ENCODE peak calls at places on chromosomes 13 and 19, in seven cellular contexts. V, N, Z, O, I, D and W are unnamed samples.

GRCh38 chr13:110431851-110432294 is 124.8 kb downstream of the COL4A2 start:
- DNase-seq in O (no peak), V (no peak), D (no peak), N (no peak), Z (no peak), I (no peak), W (no peak)

GRCh38 chr13:35630551-35631275 is 154.2 kb upstream of the MAB21L1 start:
- DNase-seq in N (no peak), V (peak; percentile 75), O (peak; percentile 69), Z (peak; percentile 16), D (no peak), I (no peak), W (peak; percentile 64)

GRCh38 chr13:47033216-47033615 is 136.4 kb upstream of the HTR2A start:
- DNase-seq in Z (no peak), V (no peak), D (no peak), I (no peak), N (no peak), O (no peak), W (peak; percentile 8)

GRCh38 chr13:91312324-91312723 is 35.2 kb upstream of the MIR17HG start:
- DNase-seq in D (no peak), Z (no peak), I (no peak), V (no peak), N (no peak), O (no peak), W (no peak)

GRCh38 chr13:40666905-40667621 is 622 bp upstream of the FOXO1 start:
- DNase-seq in O (peak; percentile 85), V (peak; percentile 86), D (no peak), Z (peak; percentile 43), I (no peak), N (no peak), W (no peak)

GRCh38 chr13:99467764-99468163 is 33.5 kb upstream of the TM9SF2 start:
- DNase-seq in I (no peak), N (no peak), V (no peak), D (no peak), Z (no peak), O (no peak), W (peak; percentile 52)

GRCh38 chr13:24251525-24251924 is 57.9 kb upstream of the C1QTNF9 start:
- DNase-seq in O (no peak), I (peak; percentile 66), Z (no peak), V (no peak), N (peak; percentile 59), D (no peak), W (no peak)

GRCh38 chr19:51078104-51078503 is 4.6 kb downstream of the KLK14 start:
- DNase-seq in I (no peak), D (no peak), O (no peak), N (no peak), Z (no peak), V (no peak), W (no peak)

GRCh38 chr13:99509477-99509876 is 8.2 kb downstream of the TM9SF2 start:
- DNase-seq in Z (no peak), V (no peak), O (no peak), D (no peak), N (no peak), I (no peak), W (no peak)

GRCh38 chr19:34430738-34431625 is 2.8 kb downstream of the UBA2 start:
- DNase-seq in D (peak; percentile 14), V (peak; percentile 52), N (no peak), I (no peak), Z (peak; percentile 4), O (peak; percentile 59), W (peak; percentile 32)

GRCh38 chr13:83879431-83880171 is 2.7 kb downstream of the SLITRK1 start:
- DNase-seq in N (no peak), I (no peak), V (no peak), Z (peak; percentile 54), D (peak; percentile 63), O (no peak), W (peak; percentile 1)

GRCh38 chr19:55419624-55420236 is 12.1 kb upstream of the UBE2S start:
- DNase-seq in D (no peak), I (no peak), O (no peak), Z (no peak), V (no peak), N (no peak), W (no peak)

GRCh38 chr19:12757544-12758274 is 6.1 kb downstream of the BEST2 start:
- DNase-seq in I (no peak), Z (peak; percentile 51), V (peak; percentile 76), D (peak; percentile 38), N (peak; percentile 67), O (peak; percentile 94), W (peak; percentile 69)

GRCh38 chr19:51012661-51013190 is 6.8 kb downstream of the KLK10 start:
- DNase-seq in Z (no peak), O (no peak), I (no peak), V (no peak), N (no peak), D (no peak), W (no peak)

GRCh38 chr19:14425696-14426138 is 6.6 kb upstream of the DDX39A start:
- DNase-seq in I (no peak), Z (no peak), O (no peak), V (no peak), D (no peak), N (no peak), W (no peak)

GRCh38 chr19:55050749-55051532 is 12.0 kb downstream of the RDH13 start:
- DNase-seq in O (no peak), Z (no peak), D (no peak), V (no peak), I (no peak), N (no peak), W (no peak)

GRCh38 chr19:38888876-38889275 is 10.5 kb downstream of the SIRT2 start:
- DNase-seq in O (peak; percentile 13), I (no peak), N (no peak), D (no peak), Z (no peak), V (no peak), W (no peak)

GRCh38 chr13:113820813-113821651 is 42.8 kb downstream of the GAS6 start:
- DNase-seq in I (no peak), N (no peak), V (no peak), O (no peak), Z (peak; percentile 78), D (peak; percentile 73), W (peak; percentile 99)

GRCh38 chr13:80742027-80742426 is 401.1 kb upstream of the SPRY2 start:
- DNase-seq in V (no peak), N (no peak), I (no peak), D (no peak), Z (no peak), O (no peak), W (no peak)

GRCh38 chr13:83691966-83692365 is 190.3 kb downstream of the SLITRK1 start:
- DNase-seq in O (no peak), N (no peak), Z (no peak), I (no peak), D (no peak), V (no peak), W (peak; percentile 17)

GRCh38 chr19:31427857-31428256 is 78.6 kb upstream of the TSHZ3 start:
- DNase-seq in V (no peak), I (no peak), N (no peak), D (no peak), Z (no peak), O (no peak), W (no peak)

GRCh38 chr13:47146136-47146535 is 249.3 kb upstream of the HTR2A start:
- DNase-seq in N (no peak), D (no peak), O (no peak), V (no peak), I (no peak), Z (no peak), W (peak; percentile 38)

GRCh38 chr13:90683711-90684131 is 663.8 kb upstream of the MIR17HG start:
- DNase-seq in V (no peak), Z (no peak), O (no peak), I (no peak), N (no peak), D (no peak), W (no peak)

GRCh38 chr13:47044842-47045241 is 148.0 kb upstream of the HTR2A start:
- DNase-seq in V (no peak), D (no peak), O (no peak), N (no peak), Z (no peak), I (no peak), W (no peak)

GRCh38 chr13:47298506-47298905 is 401.7 kb upstream of the HTR2A start:
- DNase-seq in D (no peak), O (no peak), I (no peak), V (no peak), Z (no peak), N (no peak), W (no peak)

GRCh38 chr19:39995794-39996193 is 1.1 kb upstream of the ZNF546 start:
- DNase-seq in N (no peak), O (no peak), Z (peak; percentile 5), I (no peak), D (no peak), V (no peak), W (no peak)

GRCh38 chr13:49554387-49554786 is 31.0 kb downstream of the RCBTB1 start:
- DNase-seq in N (no peak), O (no peak), D (no peak), Z (no peak), V (no peak), I (no peak), W (no peak)